ENCODE peak calls at places on chromosome 7, in six cellular contexts. B is pancreas; U is CD8-positive, alpha-beta memory T cell; H is activated CD4-positive, alpha-beta T cell treated with anti-CD3 and anti-CD28 coated beads for 1 hour; X is suprapubic skin; F is A549. C is an unnamed sample.
A peak's percentile ranks its signal among the peaks of the same experiment; 100 is the strongest.

GRCh38 chr7:136940917-136941316 is 72.5 kb downstream of the CHRM2 start:
- DNase-seq in X (no peak), F (no peak), H (no peak), B (no peak), U (no peak), C (no peak)

GRCh38 chr7:150924256-150924851 is 53.8 kb downstream of the KCNH2 start:
- DNase-seq in F (no peak), U (no peak), X (no peak), B (no peak), H (no peak), C (no peak)

GRCh38 chr7:13217762-13218161 is 530.3 kb downstream of the ARL4A start:
- DNase-seq in B (no peak), F (no peak), X (no peak), U (no peak), H (no peak), C (no peak)

GRCh38 chr7:114644455-114644854 is 229.8 kb downstream of the FOXP2 start:
- DNase-seq in F (no peak), U (no peak), H (no peak), B (no peak), X (no peak), C (no peak)

GRCh38 chr7:132614428-132615076 is 38.3 kb upstream of the PLXNA4 start:
- DNase-seq in H (no peak), X (no peak), F (no peak), U (no peak), B (peak; percentile 26), C (peak; percentile 38)

GRCh38 chr7:38181111-38181510 is 3.1 kb downstream of the STARD3NL start:
- DNase-seq in B (no peak), U (no peak), H (no peak), X (no peak), F (no peak), C (no peak)

GRCh38 chr7:7956531-7957221 is 11.9 kb upstream of the GLCCI1 start:
- DNase-seq in U (no peak), X (no peak), F (no peak), B (no peak), H (no peak), C (peak; percentile 5)

GRCh38 chr7:51455948-51456347 is 139.3 kb upstream of the COBL start:
- DNase-seq in H (no peak), F (no peak), U (no peak), B (no peak), X (no peak), C (no peak)

GRCh38 chr7:23938937-23939552 is 229.0 kb downstream of the STK31 start:
- DNase-seq in H (no peak), X (no peak), U (no peak), F (peak; percentile 53), B (no peak), C (peak; percentile 2)

GRCh38 chr7:11212816-11213215 is 239.1 kb downstream of the PHF14 start:
- DNase-seq in U (no peak), H (no peak), X (no peak), F (peak; percentile 21), B (no peak), C (no peak)

GRCh38 chr7:38675500-38676106 is 44.4 kb upstream of the AMPH start:
- DNase-seq in H (no peak), X (no peak), F (no peak), B (no peak), U (no peak), C (no peak)

GRCh38 chr7:47534322-47535032 is 47.4 kb downstream of the TNS3 start:
- DNase-seq in X (no peak), U (no peak), F (peak; percentile 40), H (no peak), B (no peak), C (no peak)

GRCh38 chr7:90180011-90180585 is 25.8 kb downstream of the STEAP1 start:
- DNase-seq in F (peak; percentile 75), U (no peak), X (no peak), H (no peak), B (no peak), C (no peak)

GRCh38 chr7:2398506-2398905 is 4.9 kb upstream of the CHST12 start:
- DNase-seq in X (no peak), H (no peak), B (no peak), U (no peak), F (no peak), C (no peak)

GRCh38 chr7:139972000-139972399 is 90.8 kb downstream of the PARP12 start:
- DNase-seq in H (no peak), X (no peak), B (no peak), F (no peak), U (no peak), C (no peak)

GRCh38 chr7:128201690-128202085 is 39.4 kb upstream of the LEP start:
- DNase-seq in H (no peak), F (no peak), X (no peak), B (no peak), U (no peak), C (no peak)

GRCh38 chr7:69467826-69468225 is 130.4 kb upstream of the AUTS2 start:
- DNase-seq in X (peak; percentile 2), B (no peak), U (no peak), H (no peak), F (peak; percentile 39), C (no peak)

GRCh38 chr7:123432601-123433000 is 101.8 kb downstream of the IQUB start:
- DNase-seq in H (no peak), F (no peak), U (no peak), X (no peak), B (no peak), C (no peak)

GRCh38 chr7:76283254-76284159 is 19.0 kb upstream of the HSPB1 start:
- DNase-seq in U (no peak), F (no peak), H (no peak), B (no peak), X (no peak), C (no peak)

GRCh38 chr7:137757146-137757925 is 89.4 kb downstream of the DGKI start:
- DNase-seq in B (no peak), F (no peak), U (no peak), H (no peak), X (no peak), C (no peak)

GRCh38 chr7:18872344-18872743 is 245.1 kb downstream of the TWIST1 start:
- DNase-seq in H (no peak), B (no peak), X (no peak), F (no peak), U (no peak), C (no peak)

GRCh38 chr7:130369831-130370230 is 10.5 kb upstream of the CPA1 start:
- DNase-seq in U (no peak), B (no peak), X (no peak), F (no peak), H (no peak), C (no peak)

GRCh38 chr7:37526623-37527022 is 78.0 kb upstream of the ELMO1 start:
- DNase-seq in U (no peak), H (no peak), B (no peak), F (no peak), X (no peak), C (no peak)

GRCh38 chr7:101173752-101174244 is 6.3 kb downstream of the NAT16 start:
- DNase-seq in H (peak; percentile 35), F (peak; percentile 81), B (no peak), U (peak; percentile 59), X (no peak), C (no peak)

C was measured in dermis microvascular lymphatic vessel endothelial cell.